ENCODE peak calls at places on chromosome 1, in seven cellular contexts. One of them, this sample, is unnamed.

GRCh38 chr1:106907795-106908194 is 148.7 kb upstream of the PRMT6 start:
- DNase-seq in G401: no peak
- DNase-seq in stimulated activated CD4-positive, alpha-beta T cell treated with anti-CD3 and anti-CD28 coated beads, Interleukin-1b, Interleukin-23, amount 100 ng/mL, for 4 hours: no peak
- DNase-seq in germinal center: peak
- DNase-seq in glutamatergic neuron: no peak
- DNase-seq in small intestine: no peak
- DNase-seq in astrocyte: no peak
- DNase-seq in this sample: no peak

GRCh38 chr1:231039161-231040018 is 664 bp downstream of the FAM89A start:
- DNase-seq in G401: no peak
- DNase-seq in stimulated activated CD4-positive, alpha-beta T cell treated with anti-CD3 and anti-CD28 coated beads, Interleukin-1b, Interleukin-23, amount 100 ng/mL, for 4 hours: peak
- DNase-seq in germinal center: peak
- DNase-seq in glutamatergic neuron: peak
- DNase-seq in small intestine: peak
- DNase-seq in astrocyte: peak
- DNase-seq in this sample: peak

GRCh38 chr1:234475166-234475793 is 3.7 kb downstream of the TARBP1 start:
- DNase-seq in G401: no peak
- DNase-seq in stimulated activated CD4-positive, alpha-beta T cell treated with anti-CD3 and anti-CD28 coated beads, Interleukin-1b, Interleukin-23, amount 100 ng/mL, for 4 hours: no peak
- DNase-seq in germinal center: no peak
- DNase-seq in glutamatergic neuron: no peak
- DNase-seq in small intestine: no peak
- DNase-seq in astrocyte: no peak
- DNase-seq in this sample: no peak

GRCh38 chr1:31072304-31072746 is 6.8 kb upstream of the PUM1 start:
- DNase-seq in G401: no peak
- DNase-seq in stimulated activated CD4-positive, alpha-beta T cell treated with anti-CD3 and anti-CD28 coated beads, Interleukin-1b, Interleukin-23, amount 100 ng/mL, for 4 hours: no peak
- DNase-seq in germinal center: no peak
- DNase-seq in glutamatergic neuron: no peak
- DNase-seq in small intestine: no peak
- DNase-seq in astrocyte: no peak
- DNase-seq in this sample: no peak

GRCh38 chr1:14602131-14602530 is 3.6 kb downstream of the KAZN start:
- DNase-seq in G401: peak
- DNase-seq in stimulated activated CD4-positive, alpha-beta T cell treated with anti-CD3 and anti-CD28 coated beads, Interleukin-1b, Interleukin-23, amount 100 ng/mL, for 4 hours: no peak
- DNase-seq in germinal center: no peak
- DNase-seq in glutamatergic neuron: no peak
- DNase-seq in small intestine: no peak
- DNase-seq in astrocyte: peak
- DNase-seq in this sample: no peak

GRCh38 chr1:2358651-2359640 is 32.4 kb downstream of the MORN1 start:
- DNase-seq in G401: no peak
- DNase-seq in stimulated activated CD4-positive, alpha-beta T cell treated with anti-CD3 and anti-CD28 coated beads, Interleukin-1b, Interleukin-23, amount 100 ng/mL, for 4 hours: no peak
- DNase-seq in germinal center: no peak
- DNase-seq in glutamatergic neuron: peak
- DNase-seq in small intestine: no peak
- DNase-seq in astrocyte: no peak
- DNase-seq in this sample: no peak

GRCh38 chr1:86846166-86846647 is 67.7 kb downstream of the SELENOF start:
- DNase-seq in G401: no peak
- DNase-seq in stimulated activated CD4-positive, alpha-beta T cell treated with anti-CD3 and anti-CD28 coated beads, Interleukin-1b, Interleukin-23, amount 100 ng/mL, for 4 hours: no peak
- DNase-seq in germinal center: no peak
- DNase-seq in glutamatergic neuron: no peak
- DNase-seq in small intestine: no peak
- DNase-seq in astrocyte: peak
- DNase-seq in this sample: no peak

GRCh38 chr1:203182377-203182927 is 4.1 kb downstream of the CHI3L1 start:
- DNase-seq in G401: no peak
- DNase-seq in stimulated activated CD4-positive, alpha-beta T cell treated with anti-CD3 and anti-CD28 coated beads, Interleukin-1b, Interleukin-23, amount 100 ng/mL, for 4 hours: no peak
- DNase-seq in germinal center: no peak
- DNase-seq in glutamatergic neuron: no peak
- DNase-seq in small intestine: no peak
- DNase-seq in astrocyte: no peak
- DNase-seq in this sample: no peak

GRCh38 chr1:35220976-35221375 is 28.0 kb upstream of the SFPQ start:
- DNase-seq in G401: no peak
- DNase-seq in stimulated activated CD4-positive, alpha-beta T cell treated with anti-CD3 and anti-CD28 coated beads, Interleukin-1b, Interleukin-23, amount 100 ng/mL, for 4 hours: no peak
- DNase-seq in germinal center: peak
- DNase-seq in glutamatergic neuron: no peak
- DNase-seq in small intestine: peak
- DNase-seq in astrocyte: no peak
- DNase-seq in this sample: no peak

GRCh38 chr1:226814751-226815496 is 55.5 kb upstream of the PSEN2 start:
- DNase-seq in G401: peak
- DNase-seq in stimulated activated CD4-positive, alpha-beta T cell treated with anti-CD3 and anti-CD28 coated beads, Interleukin-1b, Interleukin-23, amount 100 ng/mL, for 4 hours: no peak
- DNase-seq in germinal center: no peak
- DNase-seq in glutamatergic neuron: no peak
- DNase-seq in small intestine: peak
- DNase-seq in astrocyte: peak
- DNase-seq in this sample: no peak

GRCh38 chr1:98331232-98331631 is 330.3 kb upstream of the SNX7 start:
- DNase-seq in G401: no peak
- DNase-seq in stimulated activated CD4-positive, alpha-beta T cell treated with anti-CD3 and anti-CD28 coated beads, Interleukin-1b, Interleukin-23, amount 100 ng/mL, for 4 hours: no peak
- DNase-seq in germinal center: no peak
- DNase-seq in glutamatergic neuron: no peak
- DNase-seq in small intestine: no peak
- DNase-seq in astrocyte: peak
- DNase-seq in this sample: no peak

GRCh38 chr1:154501423-154502065 is 475 bp upstream of the TDRD10 start:
- DNase-seq in G401: no peak
- DNase-seq in stimulated activated CD4-positive, alpha-beta T cell treated with anti-CD3 and anti-CD28 coated beads, Interleukin-1b, Interleukin-23, amount 100 ng/mL, for 4 hours: no peak
- DNase-seq in germinal center: no peak
- DNase-seq in glutamatergic neuron: no peak
- DNase-seq in small intestine: no peak
- DNase-seq in astrocyte: no peak
- DNase-seq in this sample: no peak

GRCh38 chr1:99170516-99170915 is 93.8 kb upstream of the PLPPR4 start:
- DNase-seq in G401: no peak
- DNase-seq in stimulated activated CD4-positive, alpha-beta T cell treated with anti-CD3 and anti-CD28 coated beads, Interleukin-1b, Interleukin-23, amount 100 ng/mL, for 4 hours: no peak
- DNase-seq in germinal center: no peak
- DNase-seq in glutamatergic neuron: no peak
- DNase-seq in small intestine: peak
- DNase-seq in astrocyte: peak
- DNase-seq in this sample: no peak

GRCh38 chr1:180956028-180956640 is 43.4 kb downstream of the KIAA1614 start:
- DNase-seq in G401: peak
- DNase-seq in stimulated activated CD4-positive, alpha-beta T cell treated with anti-CD3 and anti-CD28 coated beads, Interleukin-1b, Interleukin-23, amount 100 ng/mL, for 4 hours: no peak
- DNase-seq in germinal center: no peak
- DNase-seq in glutamatergic neuron: no peak
- DNase-seq in small intestine: no peak
- DNase-seq in astrocyte: no peak
- DNase-seq in this sample: no peak

GRCh38 chr1:107599220-107599619 is 365.8 kb downstream of the VAV3 start:
- DNase-seq in G401: no peak
- DNase-seq in stimulated activated CD4-positive, alpha-beta T cell treated with anti-CD3 and anti-CD28 coated beads, Interleukin-1b, Interleukin-23, amount 100 ng/mL, for 4 hours: no peak
- DNase-seq in germinal center: no peak
- DNase-seq in glutamatergic neuron: no peak
- DNase-seq in small intestine: no peak
- DNase-seq in astrocyte: no peak
- DNase-seq in this sample: no peak

GRCh38 chr1:5828322-5828935 is 163.8 kb downstream of the NPHP4 start:
- DNase-seq in G401: no peak
- DNase-seq in stimulated activated CD4-positive, alpha-beta T cell treated with anti-CD3 and anti-CD28 coated beads, Interleukin-1b, Interleukin-23, amount 100 ng/mL, for 4 hours: no peak
- DNase-seq in germinal center: no peak
- DNase-seq in glutamatergic neuron: no peak
- DNase-seq in small intestine: no peak
- DNase-seq in astrocyte: no peak
- DNase-seq in this sample: no peak

This sample was measured in stimulated activated CD8-positive, alpha-beta memory T cell treated with anti-CD3 and anti-CD28 coated beads, Interleukin-15, amount 100 ng/mL, for 24 hours.